ENCODE peak calls at places on chromosome 16, in four cellular contexts. T is choroid plexus epithelial cell, I is GM23338, E is keratinocyte. F is an unnamed sample.

GRCh38 chr16:28181557-28181914 is 30.2 kb downstream of the XPO6 start:
- DNase-seq in I (no peak), T (peak), E (peak), F (peak)

GRCh38 chr16:12157510-12158093 is 181.1 kb downstream of the SNX29 start:
- DNase-seq in E (no peak), I (peak), T (peak), F (no peak)

GRCh38 chr16:10332775-10333174 is 53.1 kb upstream of the ATF7IP2 start:
- DNase-seq in I (no peak), E (no peak), T (no peak), F (no peak)

GRCh38 chr16:53803451-53803850 is 99.5 kb downstream of the FTO start:
- DNase-seq in T (no peak), E (no peak), I (no peak), F (peak)

GRCh38 chr16:11024333-11025053 is 80.1 kb downstream of the CLEC16A start:
- DNase-seq in E (no peak), I (no peak), T (no peak), F (peak)

GRCh38 chr16:81446318-81447275 is 2.0 kb downstream of the CMIP start:
- DNase-seq in E (no peak), T (no peak), I (peak), F (peak)

GRCh38 chr16:16025214-16025968 is 76.0 kb downstream of the ABCC1 start:
- DNase-seq in T (peak), E (no peak), I (no peak), F (peak)

GRCh38 chr16:85461814-85462404 is 151.2 kb upstream of the GSE1 start:
- DNase-seq in E (no peak), T (peak), I (peak), F (no peak)

GRCh38 chr16:28843766-28844165 is 2.4 kb downstream of the TUFM start:
- DNase-seq in I (no peak), T (no peak), E (no peak), F (no peak)

GRCh38 chr16:84416407-84417321 is 48.3 kb downstream of the ATP2C2 start:
- DNase-seq in E (no peak), T (no peak), I (no peak), F (no peak)

GRCh38 chr16:48609453-48610023 is 442 bp downstream of the N4BP1 start:
- DNase-seq in I (peak), E (no peak), T (peak), F (peak)

GRCh38 chr16:83995756-83996155 is 27.7 kb downstream of the NECAB2 start:
- DNase-seq in T (peak), I (peak), E (no peak), F (peak)

GRCh38 chr16:27237229-27238015 is 31.1 kb downstream of the NSMCE1 start:
- DNase-seq in T (no peak), I (peak), E (no peak), F (no peak)

GRCh38 chr16:84024854-84025253 is 17.7 kb downstream of the SLC38A8 start:
- DNase-seq in T (peak), E (no peak), I (no peak), F (peak)

GRCh38 chr16:83968891-83969672 is 1.0 kb downstream of the NECAB2 start:
- DNase-seq in E (no peak), I (peak), T (no peak), F (no peak)

GRCh38 chr16:72241930-72242329 is 70.0 kb upstream of the PMFBP1 start:
- DNase-seq in I (peak), T (peak), E (peak), F (peak)

GRCh38 chr16:87685405-87685755 is 80.4 kb downstream of the KLHDC4 start:
- DNase-seq in E (no peak), T (no peak), I (no peak), F (no peak)

GRCh38 chr16:70738083-70738977 is 52.5 kb upstream of the MTSS2 start:
- DNase-seq in T (peak), I (peak), E (no peak), F (peak)

GRCh38 chr16:263182-263774 is 12.5 kb downstream of the RGS11 start:
- DNase-seq in E (no peak), T (no peak), I (no peak), F (no peak)

GRCh38 chr16:20883554-20884239 is 16.5 kb downstream of the DCUN1D3 start:
- DNase-seq in I (no peak), E (no peak), T (peak), F (no peak)

GRCh38 chr16:58127634-58128033 is 1.5 kb downstream of the CFAP20 start:
- DNase-seq in I (no peak), T (no peak), E (no peak), F (no peak)
- TF ChIP-seq CTCF in I (no peak), T (peak), E (peak), F (peak)

GRCh38 chr16:46882940-46883307 is 1.2 kb upstream of the GPT2 start:
- DNase-seq in T (no peak), E (no peak), I (no peak), F (no peak)

GRCh38 chr16:46883690-46884512 is at the start of gene GPT2:
- DNase-seq in T (peak), I (peak), E (peak), F (peak)

GRCh38 chr16:46884513-46885293 is 541 bp downstream of the GPT2 start:
- DNase-seq in I (no peak), T (peak), E (no peak), F (peak)

GRCh38 chr16:46882304-46882939 is 1.7 kb upstream of the GPT2 start:
- DNase-seq in E (no peak), I (peak), T (no peak), F (no peak)

GRCh38 chr16:46883353-46883689 is 841 bp upstream of the GPT2 start:
- DNase-seq in T (no peak), I (no peak), E (no peak), F (no peak)
- H3K4me3 ChIP-seq in T (peak), I (peak), E (peak), F (peak)

GRCh38 chr16:4393243-4393606 is 21.6 kb downstream of the VASN start:
- DNase-seq in T (no peak), I (no peak), E (no peak), F (peak)
- TF ChIP-seq CTCF in T (no peak), I (no peak), E (no peak), F (no peak)

GRCh38 chr16:79764415-79765149 is 164.0 kb upstream of the MAF start:
- DNase-seq in T (no peak), I (no peak), E (no peak), F (no peak)

GRCh38 chr16:79770244-79771064 is 169.9 kb upstream of the MAF start:
- DNase-seq in T (peak), E (peak), I (peak), F (peak)

GRCh38 chr16:79768594-79768993 is 168.1 kb upstream of the MAF start:
- DNase-seq in I (no peak), E (no peak), T (no peak), F (no peak)

GRCh38 chr16:79769320-79770243 is 169.0 kb upstream of the MAF start:
- DNase-seq in T (no peak), E (no peak), I (no peak), F (no peak)

DNA sequence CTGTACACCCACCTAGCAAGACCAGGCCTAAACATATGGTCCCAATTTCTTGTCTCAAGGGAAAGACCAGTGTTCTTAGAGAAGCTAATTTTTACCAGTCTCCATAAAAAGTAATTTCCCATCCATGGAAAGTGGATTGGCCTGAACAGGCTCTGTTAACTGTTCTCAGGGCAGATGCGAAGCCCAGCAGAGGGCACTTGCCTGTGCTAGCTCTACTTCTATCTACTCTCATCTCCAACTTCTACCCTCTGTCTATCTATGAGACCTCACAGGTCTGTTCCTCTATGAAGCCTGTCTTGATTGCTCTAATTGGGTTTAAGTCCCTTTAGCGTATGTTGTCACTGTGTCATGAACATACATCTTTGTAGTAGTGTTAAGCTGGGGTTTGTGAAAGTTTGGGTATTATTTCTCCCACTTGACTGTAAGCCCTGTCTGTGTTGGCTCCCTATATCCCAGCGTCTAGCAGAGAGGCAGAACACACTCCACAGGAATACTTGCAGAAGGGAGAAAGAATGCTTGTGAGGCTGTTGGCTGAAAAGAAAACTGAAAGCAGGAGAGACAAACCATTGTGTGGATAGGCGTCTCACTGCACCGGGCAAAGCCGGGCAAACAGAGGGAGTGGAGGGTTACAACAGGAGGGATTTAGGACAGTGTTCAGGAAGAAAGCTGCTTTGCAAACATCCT is 167.2 kb upstream of the MAF start:
- DNase-seq in I (peak), T (peak), E (no peak), F (peak)
- H3K4me3 ChIP-seq in I (no peak), T (peak), E (no peak), F (no peak)

DNA sequence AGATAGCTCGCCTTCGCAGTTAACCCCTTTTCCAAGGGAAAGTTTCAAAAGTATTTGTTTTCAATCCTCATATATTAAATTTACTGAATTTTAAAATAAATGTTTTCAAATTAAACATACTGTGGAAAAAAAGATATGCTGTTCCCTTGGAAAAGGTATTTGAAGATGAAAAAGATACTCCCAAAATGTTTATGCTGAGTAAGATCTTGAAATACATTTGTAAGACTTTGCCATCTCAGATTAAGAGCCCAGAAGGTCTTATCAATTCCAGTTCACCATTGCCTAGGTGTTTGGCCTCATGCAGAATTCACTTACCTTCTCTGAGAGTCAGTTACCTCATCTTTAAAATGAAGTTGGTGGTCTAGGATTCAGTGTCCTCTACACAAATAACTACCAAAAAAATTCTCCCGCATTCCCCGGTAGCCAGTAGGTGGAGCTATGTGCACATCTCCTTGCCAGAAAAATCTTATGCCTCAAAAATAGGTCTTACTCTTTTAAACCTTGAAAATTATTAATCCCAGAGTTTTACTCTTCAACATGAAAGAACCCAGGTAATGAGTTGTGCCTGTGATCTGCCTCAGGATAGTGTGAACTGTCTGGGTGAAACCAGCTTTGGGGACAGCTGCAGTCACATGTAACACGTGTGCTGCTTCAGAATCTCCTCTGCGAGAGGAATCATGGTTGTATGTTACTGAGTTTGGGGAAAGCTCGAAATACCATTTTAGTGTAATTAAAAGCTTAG is 178.3 kb downstream of the MRTFB start:
- DNase-seq in I (peak), T (peak), E (no peak), F (peak)
- TF ChIP-seq CTCF in I (peak), T (peak), E (peak), F (peak)

GRCh38 chr16:89115216-89115949 is 21.7 kb downstream of the ACSF3 start:
- DNase-seq in I (no peak), E (peak), T (peak), F (peak)

GRCh38 chr16:89118361-89119061 is 24.9 kb downstream of the ACSF3 start:
- DNase-seq in I (no peak), E (no peak), T (no peak), F (no peak)

GRCh38 chr16:89117239-89117974 is 23.8 kb downstream of the ACSF3 start:
- DNase-seq in T (no peak), I (no peak), E (no peak), F (no peak)

GRCh38 chr16:89117975-89118289 is 24.3 kb downstream of the ACSF3 start:
- DNase-seq in I (no peak), T (no peak), E (no peak), F (no peak)

DNA sequence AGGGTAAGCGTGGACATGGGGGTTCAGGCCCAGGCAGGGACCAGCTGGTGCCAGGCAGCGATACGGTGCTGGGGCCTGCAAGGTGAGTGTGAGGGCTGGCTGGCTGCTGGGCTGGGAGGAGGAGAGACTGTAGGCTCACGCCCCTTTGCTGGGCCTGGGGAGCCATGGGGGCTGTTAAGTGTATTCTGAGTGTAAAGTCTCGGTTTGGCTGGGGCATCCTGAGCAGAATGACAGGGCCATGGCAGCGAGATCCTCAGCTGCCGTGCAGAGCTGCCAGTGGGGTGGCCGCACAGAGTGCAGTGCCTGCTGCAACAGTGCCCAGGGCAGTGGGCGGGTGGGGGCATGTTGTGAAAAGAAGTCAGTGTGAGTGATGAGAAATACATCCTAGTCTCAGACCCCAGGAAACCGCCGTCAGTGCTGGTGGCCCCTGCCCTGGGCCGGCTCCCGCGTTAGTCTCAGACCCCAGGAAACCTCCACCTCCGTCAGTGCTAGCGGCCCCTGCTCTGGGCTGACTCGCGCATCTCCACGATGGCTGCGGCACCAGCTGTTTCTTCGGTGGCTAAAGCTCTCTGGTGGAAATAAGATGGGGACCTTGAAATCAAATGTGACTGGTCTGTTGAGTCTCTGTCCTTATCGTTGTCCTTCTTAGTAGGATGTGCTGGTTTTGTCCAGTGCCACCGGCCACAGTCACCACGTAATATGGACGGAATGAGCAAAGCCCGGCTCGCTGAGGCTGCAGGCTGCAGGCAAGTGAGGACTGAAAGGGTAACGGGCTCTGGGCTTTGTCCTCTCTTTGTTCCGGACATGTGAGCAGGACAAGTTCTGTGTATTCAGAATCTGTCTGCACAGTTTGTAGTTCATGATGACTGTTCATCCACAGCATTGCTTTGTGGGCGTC is 22.9 kb downstream of the ACSF3 start:
- DNase-seq in I (no peak), T (no peak), E (no peak), F (peak)
- H3K4me3 ChIP-seq in I (no peak), T (no peak), E (no peak), F (no peak)

GRCh38 chr16:74029122-74029805 is 267.4 kb upstream of the PSMD7 start:
- DNase-seq in T (no peak), E (no peak), I (peak), F (no peak)

GRCh38 chr16:74031551-74031950 is 265.1 kb upstream of the PSMD7 start:
- DNase-seq in E (no peak), I (no peak), T (no peak), F (no peak)

GRCh38 chr16:74035816-74036215 is 260.8 kb upstream of the PSMD7 start:
- DNase-seq in E (no peak), I (peak), T (peak), F (peak)

GRCh38 chr16:74030000-74030399 is 266.6 kb upstream of the PSMD7 start:
- DNase-seq in E (no peak), T (no peak), I (no peak), F (no peak)

DNA sequence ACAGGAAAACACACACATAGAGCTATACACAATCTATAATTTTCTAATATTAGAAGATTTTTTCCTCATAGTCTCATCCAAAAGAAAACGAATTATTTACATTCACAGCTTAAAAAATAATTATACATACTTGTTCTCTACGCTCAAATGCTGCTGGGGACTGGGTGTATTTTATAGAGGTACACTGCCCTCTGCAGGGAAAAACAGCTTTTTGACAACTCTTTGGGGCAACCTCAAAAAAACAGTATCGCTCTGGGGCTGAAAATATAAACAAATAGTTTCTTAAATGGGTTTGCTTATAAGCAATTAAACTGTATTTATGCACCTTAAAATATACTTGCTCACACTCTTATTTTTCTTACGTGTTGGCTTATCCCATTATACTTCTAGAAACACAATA is 261.8 kb upstream of the PSMD7 start:
- DNase-seq in T (peak), I (peak), E (no peak), F (peak)
- TF ChIP-seq CTCF in T (peak), I (peak), E (peak), F (peak)